ENCODE peak calls at places on chromosome 12, in four cellular contexts. O is CD4-positive, CD25-positive, alpha-beta regulatory T cell; S is NCI-H1105; H is T-helper 17 cell. N is an unnamed sample.

GRCh38 chr12:4147051-4147481 is 126.5 kb upstream of the CCND2 start:
- DNase-seq in S (no peak), H (no peak), O (no peak), N (no peak)

GRCh38 chr12:52892974-52893373 is 11.9 kb downstream of the KRT8 start:
- DNase-seq in O (no peak), S (no peak), H (no peak), N (no peak)

GRCh38 chr12:112904571-112904970 is 2.2 kb upstream of the OAS1 start:
- DNase-seq in H (no peak), O (no peak), S (no peak), N (no peak)

GRCh38 chr12:72282721-72283120 is 10.6 kb downstream of the TRHDE start:
- DNase-seq in S (no peak), O (no peak), H (no peak), N (no peak)

GRCh38 chr12:69873429-69873828 is 48.4 kb downstream of the MYRFL start:
- DNase-seq in O (no peak), H (no peak), S (no peak), N (no peak)

GRCh38 chr12:3247596-3248270 is 170.6 kb downstream of the TSPAN9 start:
- DNase-seq in H (no peak), S (no peak), O (no peak), N (no peak)

GRCh38 chr12:63226792-63227463 is 75.9 kb upstream of the AVPR1A start:
- DNase-seq in O (no peak), H (no peak), S (no peak), N (no peak)

GRCh38 chr12:7175493-7175892 is 14.0 kb upstream of the PEX5 start:
- DNase-seq in O (no peak), H (no peak), S (no peak), N (no peak)

GRCh38 chr12:27244680-27245005 is 557 bp downstream of the STK38L start:
- DNase-seq in H (no peak), O (no peak), S (no peak), N (no peak)

GRCh38 chr12:92144631-92145480 is 790 bp downstream of the BTG1 start:
- DNase-seq in O (peak; percentile 30), H (peak; percentile 40), S (peak; percentile 66), N (no peak)

GRCh38 chr12:1517007-1517406 is 77.4 kb downstream of the FBXL14 start:
- DNase-seq in S (no peak), O (no peak), H (no peak), N (no peak)

GRCh38 chr12:67426067-67426466 is 156.9 kb downstream of the CAND1 start:
- DNase-seq in H (no peak), O (no peak), S (peak; percentile 93), N (peak; percentile 20)

GRCh38 chr12:113766133-113766879 is 199.8 kb downstream of the RBM19 start:
- DNase-seq in S (no peak), H (no peak), O (no peak), N (no peak)

GRCh38 chr12:95411466-95411865 is 62.5 kb upstream of the METAP2 start:
- DNase-seq in H (no peak), S (no peak), O (no peak), N (no peak)

GRCh38 chr12:29612912-29613311 is 115.4 kb upstream of the OVCH1 start:
- DNase-seq in H (no peak), S (no peak), O (no peak), N (no peak)

GRCh38 chr12:54279227-54279631 is 693 bp downstream of the CBX5 start:
- DNase-seq in S (no peak), O (no peak), H (no peak), N (no peak)

GRCh38 chr12:132710422-132711168 is at the start of gene PGAM5:
- DNase-seq in H (peak; percentile 94), S (peak; percentile 86), O (peak; percentile 91), N (peak; percentile 4)

GRCh38 chr12:12600659-12601058 is 11.0 kb upstream of the CREBL2 start:
- DNase-seq in S (no peak), O (no peak), H (no peak), N (no peak)

GRCh38 chr12:55470088-55470830 is at the start of gene OR6C70:
- DNase-seq in O (no peak), S (no peak), H (no peak), N (no peak)

GRCh38 chr12:1845010-1845409 is 24.6 kb downstream of the LRTM2 start:
- DNase-seq in O (no peak), H (no peak), S (no peak), N (no peak)

GRCh38 chr12:6925543-6926279 is 2.0 kb upstream of the ATN1 start:
- DNase-seq in O (no peak), H (no peak), S (peak; percentile 23), N (peak; percentile 40)

GRCh38 chr12:96313606-96314005 is 86.6 kb downstream of the CDK17 start:
- DNase-seq in O (no peak), S (no peak), H (no peak), N (no peak)

GRCh38 chr12:82057770-82058169 is 298.6 kb upstream of the PPFIA2 start:
- DNase-seq in O (no peak), S (no peak), H (no peak), N (no peak)

GRCh38 chr12:49705479-49706267 is 1.5 kb downstream of the FMNL3 start:
- DNase-seq in H (no peak), O (peak; percentile 2), S (no peak), N (no peak)

GRCh38 chr12:48286665-48287064 is 64.1 kb downstream of the ZNF641 start:
- DNase-seq in S (no peak), O (no peak), H (no peak), N (no peak)

GRCh38 chr12:26298785-26299621 is 103.6 kb downstream of the SSPN start:
- DNase-seq in S (no peak), H (no peak), O (no peak), N (no peak)

GRCh38 chr12:93991882-93992415 is 156.4 kb upstream of the PLXNC1 start:
- DNase-seq in H (no peak), S (no peak), O (no peak), N (no peak)

GRCh38 chr12:3204143-3204542 is 127.0 kb downstream of the TSPAN9 start:
- DNase-seq in O (no peak), H (no peak), S (peak; percentile 77), N (no peak)

GRCh38 chr12:1668833-1669543 is 21.9 kb upstream of the ADIPOR2 start:
- DNase-seq in O (no peak), H (no peak), S (no peak), N (no peak)

GRCh38 chr12:48980389-48980952 is 2.3 kb downstream of the WNT1 start:
- DNase-seq in S (no peak), H (no peak), O (no peak), N (no peak)

GRCh38 chr12:110658882-110659281 is 30.0 kb downstream of the HVCN1 start:
- DNase-seq in O (no peak), S (no peak), H (no peak), N (no peak)

N was measured in DMS 273 treated with DMSO at 0.1 percent for 48 hours.